ENCODE peak calls at places on chromosomes 6 and 20, in four cellular contexts. R, P, V and F are unnamed samples. For H3K4me1, the result is how much of the 10 kb centered on the place peaks cover.

GRCh38 chr6:149636116-149636515 is 12.4 kb downstream of the KATNA1 start:
- DNase-seq in P (no peak), R (peak), V (no peak), F (no peak)

GRCh38 chr6:167731731-167732422 is 94.8 kb upstream of the AFDN start:
- DNase-seq in V (no peak), P (no peak), R (no peak), F (no peak)

GRCh38 chr6:13053080-13053479 is 275.3 kb downstream of the TBC1D7 start:
- DNase-seq in R (no peak), V (no peak), P (no peak), F (no peak)

GRCh38 chr6:44495036-44495901 is 107.8 kb downstream of the CDC5L start:
- DNase-seq in V (no peak), R (no peak), P (no peak), F (peak)

GRCh38 chr6:101614774-101615173 is 221.3 kb downstream of the GRIK2 start:
- DNase-seq in V (no peak), P (peak), R (peak), F (no peak)

GRCh38 chr6:142839686-142840040 is 105.3 kb downstream of the HIVEP2 start:
- DNase-seq in R (no peak), V (no peak), P (no peak), F (no peak)

GRCh38 chr6:111119550-111120329 is 32.4 kb downstream of the SLC16A10 start:
- DNase-seq in R (no peak), V (no peak), P (no peak), F (no peak)

GRCh38 chr6:160337301-160337700 is 10.9 kb upstream of the SLC22A3 start:
- DNase-seq in R (peak), V (no peak), P (no peak), F (no peak)

GRCh38 chr6:150026976-150027805 is 1.9 kb upstream of the RAET1L start:
- DNase-seq in P (no peak), V (no peak), R (no peak), F (no peak)

GRCh38 chr6:16741112-16742016 is 19.9 kb downstream of the ATXN1 start:
- DNase-seq in V (no peak), P (no peak), R (peak), F (no peak)

GRCh38 chr6:163661271-163661671 is 246.8 kb downstream of the QKI start:
- DNase-seq in R (no peak), P (no peak), V (no peak), F (no peak)

GRCh38 chr6:78611097-78611625 is 256.2 kb upstream of the IRAK1BP1 start:
- DNase-seq in R (no peak), P (no peak), V (no peak), F (no peak)

GRCh38 chr20:35700625-35701148 is 1.5 kb downstream of the ROMO1 start:
- DNase-seq in V (no peak), R (peak), P (no peak), F (no peak)

GRCh38 chr20:63133481-63134091 is 82.3 kb downstream of the YTHDF1 start:
- DNase-seq in R (no peak), P (no peak), V (no peak), F (peak)

GRCh38 chr6:79872986-79873385 is 74.4 kb downstream of the ELOVL4 start:
- DNase-seq in R (peak), V (no peak), P (no peak), F (no peak)

GRCh38 chr6:99026135-99026534 is 78.4 kb upstream of the FBXL4 start:
- DNase-seq in V (no peak), P (no peak), R (peak), F (no peak)

GRCh38 chr20:59386819-59387218 is 86.4 kb downstream of the EDN3 start:
- DNase-seq in P (peak), R (no peak), V (no peak), F (no peak)

GRCh38 chr6:53326372-53327016 is 22.3 kb downstream of the ELOVL5 start:
- DNase-seq in R (peak), P (no peak), V (peak), F (peak)

GRCh38 chr6:109424946-109425345 is 15.5 kb downstream of the PPIL6 start:
- DNase-seq in R (no peak), V (no peak), P (no peak), F (no peak)

GRCh38 chr6:36499918-36500317 is 47.4 kb downstream of the STK38 start:
- DNase-seq in V (no peak), R (peak), P (no peak), F (no peak)

GRCh38 chr6:31473780-31474725 is 23.9 kb upstream of the MICB start:
- DNase-seq in V (no peak), R (peak), P (no peak), F (peak)

GRCh38 chr6:125949069-125949468 is 7.5 kb upstream of the HINT3 start:
- DNase-seq in V (no peak), R (no peak), P (no peak), F (no peak)

GRCh38 chr20:24968278-24968677 is 19.2 kb downstream of the CST7 start:
- DNase-seq in R (no peak), P (no peak), V (no peak), F (peak)

GRCh38 chr20:38115205-38115604 is 49.9 kb downstream of the TGM2 start:
- DNase-seq in R (no peak), V (no peak), P (no peak), F (no peak)

GRCh38 chr6:138987299-138987642 is 782 bp downstream of the REPS1 start:
- DNase-seq in R (peak), P (no peak), V (peak), F (peak)

GRCh38 chr6:56751604-56752003 is 108.9 kb upstream of the DST start:
- DNase-seq in V (no peak), R (no peak), P (no peak), F (no peak)

GRCh38 chr6:56753801-56754200 is 111.1 kb upstream of the DST start:
- DNase-seq in V (no peak), R (no peak), P (no peak), F (no peak)

GRCh38 chr6:56749632-56750151 is 107.0 kb upstream of the DST start:
- DNase-seq in V (no peak), R (peak), P (no peak), F (no peak)

GRCh38 chr6:56752534-56752933 is 109.8 kb upstream of the DST start:
- DNase-seq in R (no peak), P (no peak), V (no peak), F (no peak)

DNA sequence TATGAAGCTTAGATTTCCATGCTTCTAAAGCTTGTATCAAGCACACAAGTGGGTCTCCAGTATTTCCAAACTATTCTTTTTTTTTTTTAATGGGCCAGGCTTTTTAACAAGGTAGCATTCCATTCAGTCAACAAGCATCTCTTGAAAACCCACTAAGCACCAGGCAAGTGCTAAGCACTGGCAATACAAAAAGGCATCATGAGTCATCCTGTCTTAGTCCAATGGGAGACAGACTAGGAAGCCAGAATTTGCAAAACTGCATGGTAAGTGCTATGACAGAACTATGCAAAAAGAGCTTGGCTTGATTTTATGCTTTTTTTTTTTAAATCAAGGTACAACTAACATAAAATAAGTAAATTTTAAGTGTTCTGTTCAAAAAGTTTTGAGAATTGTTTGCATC is 109.3 kb upstream of the DST start:
- DNase-seq in R (peak), V (no peak), P (no peak), F (no peak)
- H3K4me1 ChIP-seq in R (half or more), V (under half), P (under half), F (under half)

GRCh38 chr6:33273129-33273923 is 1.5 kb downstream of the RPS18 start:
- DNase-seq in R (no peak), V (no peak), P (no peak), F (no peak)
- H3K4me1 ChIP-seq in R (under half), V (under half), P (under half), F (under half)

GRCh38 chr6:46323312-46323965 is 152.7 kb upstream of the ENPP5 start:
- DNase-seq in V (no peak), R (peak), P (no peak), F (no peak)
- H3K4me1 ChIP-seq in V (under half), R (under half), P (under half), F (under half)

GRCh38 chr20:49185071-49185757 is 2.9 kb downstream of the STAU1 start:
- DNase-seq in R (no peak), V (no peak), P (no peak), F (no peak)
- H3K4me1 ChIP-seq in R (under half), V (under half), P (under half), F (under half)

GRCh38 chr6:41640436-41640835 is 2.2 kb downstream of the MDFI start:
- DNase-seq in V (no peak), R (no peak), P (no peak), F (no peak)
- H3K4me1 ChIP-seq in V (under half), R (half or more), P (under half), F (under half)

GRCh38 chr20:6700563-6701328 is 66.7 kb upstream of the BMP2 start:
- DNase-seq in R (no peak), P (no peak), V (no peak), F (no peak)
- H3K4me1 ChIP-seq in R (under half), P (under half), V (under half), F (under half)